ENCODE peak calls at places on chromosome 17, in six cellular contexts. D is NCI-H748 treated with DMSO at 0.1 percent for 48 hours, A is MV-4-11, C is midbrain, Y is NCI-H524, I is EH. J is an unnamed sample.

GRCh38 chr17:79420318-79421243 is 190.3 kb downstream of the RBFOX3 start:
- DNase-seq in D (no peak), A (no peak), C (no peak), Y (no peak), I (peak; percentile 21), J (no peak)

GRCh38 chr17:58693208-58693607 is 806 bp downstream of the RAD51C start:
- DNase-seq in D (no peak), A (no peak), C (no peak), Y (no peak), I (no peak), J (no peak)

GRCh38 chr17:50168319-50168718 is 2.5 kb downstream of the SGCA start:
- DNase-seq in D (no peak), A (no peak), C (no peak), Y (no peak), I (no peak), J (no peak)

GRCh38 chr17:12415031-12415430 is 250.7 kb upstream of the MYOCD start:
- DNase-seq in D (no peak), A (no peak), C (no peak), Y (no peak), I (peak; percentile 89), J (no peak)

GRCh38 chr17:7186241-7186640 is 7.1 kb upstream of the ASGR1 start:
- DNase-seq in D (no peak), A (peak; percentile 26), C (no peak), Y (no peak), I (no peak), J (no peak)

GRCh38 chr17:28727727-28728363 is 743 bp upstream of the NEK8 start:
- DNase-seq in D (peak; percentile 72), A (peak; percentile 45), C (peak; percentile 42), Y (peak; percentile 96), I (peak; percentile 54), J (no peak)

GRCh38 chr17:27158390-27158789 is 135.5 kb upstream of the WSB1 start:
- DNase-seq in D (no peak), A (no peak), C (no peak), Y (no peak), I (no peak), J (no peak)

GRCh38 chr17:43900183-43900857 is 7.0 kb downstream of the MPP2 start:
- DNase-seq in D (peak; percentile 65), A (peak; percentile 81), C (peak; percentile 89), Y (peak; percentile 95), I (peak; percentile 87), J (no peak)

GRCh38 chr17:5921919-5922318 is 148.3 kb upstream of the WSCD1 start:
- DNase-seq in D (no peak), A (no peak), C (no peak), Y (no peak), I (peak; percentile 19), J (no peak)

GRCh38 chr17:61490540-61490975 is 38.3 kb downstream of the TBX4 start:
- DNase-seq in D (no peak), A (peak; percentile 15), C (no peak), Y (no peak), I (peak; percentile 93), J (no peak)

GRCh38 chr17:9021158-9021984 is at the start of gene NTN1:
- DNase-seq in D (peak; percentile 37), A (no peak), C (peak; percentile 40), Y (peak; percentile 22), I (peak; percentile 21), J (no peak)

GRCh38 chr17:29583324-29584248 is 5.9 kb downstream of the GIT1 start:
- DNase-seq in D (no peak), A (no peak), C (no peak), Y (peak; percentile 69), I (no peak), J (no peak)

GRCh38 chr17:34760931-34761500 is 181.6 kb downstream of the TMEM132E start:
- DNase-seq in D (no peak), A (no peak), C (no peak), Y (peak; percentile 70), I (no peak), J (no peak)

GRCh38 chr17:54945671-54946070 is 22.8 kb downstream of the COX11 start:
- DNase-seq in D (no peak), A (no peak), C (no peak), Y (no peak), I (no peak), J (no peak)

GRCh38 chr17:65222216-65222738 is 85.1 kb downstream of the RGS9 start:
- DNase-seq in D (no peak), A (no peak), C (no peak), Y (no peak), I (peak; percentile 53), J (no peak)

GRCh38 chr17:29789186-29790170 is 140.6 kb downstream of the SSH2 start:
- DNase-seq in D (no peak), A (peak; percentile 66), C (no peak), Y (no peak), I (peak; percentile 33), J (no peak)

GRCh38 chr17:2749784-2750181 is 331 bp upstream of the CCDC92B start:
- DNase-seq in D (peak; percentile 54), A (peak; percentile 54), C (peak; percentile 72), Y (peak; percentile 56), I (peak; percentile 74), J (no peak)

GRCh38 chr17:77887464-77888241 is 70.8 kb upstream of the TNRC6C start:
- DNase-seq in D (peak; percentile 48), A (peak; percentile 15), C (peak; percentile 62), Y (peak; percentile 92), I (peak; percentile 82), J (no peak)

GRCh38 chr17:39979021-39979660 is 1.5 kb upstream of the PSMD3 start:
- DNase-seq in D (no peak), A (no peak), C (no peak), Y (no peak), I (peak; percentile 93), J (no peak)

GRCh38 chr17:35575759-35576158 is 2.6 kb downstream of the PEX12 start:
- DNase-seq in D (no peak), A (no peak), C (no peak), Y (no peak), I (no peak), J (no peak)

GRCh38 chr17:75823257-75824041 is 20.8 kb downstream of the UNC13D start:
- DNase-seq in D (no peak), A (no peak), C (no peak), Y (no peak), I (no peak), J (no peak)

GRCh38 chr17:57009737-57010445 is 32.0 kb downstream of the SCPEP1 start:
- DNase-seq in D (peak; percentile 43), A (peak; percentile 65), C (peak; percentile 43), Y (peak; percentile 93), I (peak; percentile 48), J (peak; percentile 8)

GRCh38 chr17:66466933-66467367 is 164.5 kb downstream of the PRKCA start:
- DNase-seq in D (no peak), A (peak; percentile 83), C (no peak), Y (no peak), I (peak; percentile 99), J (no peak)

GRCh38 chr17:229945-230235 is 48.4 kb upstream of the DOC2B start:
- DNase-seq in D (no peak), A (no peak), C (no peak), Y (no peak), I (no peak), J (no peak)

GRCh38 chr17:61799812-61800484 is 63.4 kb downstream of the BRIP1 start:
- DNase-seq in D (no peak), A (peak; percentile 79), C (no peak), Y (no peak), I (no peak), J (no peak)

GRCh38 chr17:31415004-31415454 is 23.6 kb downstream of the RAB11FIP4 start:
- DNase-seq in D (no peak), A (peak; percentile 84), C (no peak), Y (no peak), I (no peak), J (no peak)

GRCh38 chr17:65514082-65514481 is 47.4 kb downstream of the AXIN2 start:
- DNase-seq in D (no peak), A (peak; percentile 62), C (no peak), Y (no peak), I (peak; percentile 77), J (no peak)

GRCh38 chr17:63950940-63951907 is 19.1 kb upstream of the CD79B start:
- DNase-seq in D (no peak), A (no peak), C (no peak), Y (peak; percentile 16), I (no peak), J (no peak)

GRCh38 chr17:38742431-38743308 is 5.5 kb downstream of the PCGF2 start:
- DNase-seq in D (no peak), A (peak; percentile 17), C (no peak), Y (peak; percentile 98), I (peak; percentile 81), J (peak; percentile 53)

GRCh38 chr17:1590031-1590746 is 27.6 kb upstream of the PITPNA start:
- DNase-seq in D (no peak), A (peak; percentile 55), C (peak; percentile 10), Y (no peak), I (peak; percentile 89), J (no peak)

GRCh38 chr17:13114601-13115024 is 96.8 kb upstream of the ELAC2 start:
- DNase-seq in D (peak; percentile 51), A (no peak), C (peak; percentile 2), Y (peak; percentile 10), I (peak; percentile 63), J (no peak)

GRCh38 chr17:409848-410673 is 57.5 kb upstream of the RPH3AL start:
- DNase-seq in D (peak; percentile 100), A (peak; percentile 99), C (peak; percentile 96), Y (peak; percentile 99), I (peak; percentile 100), J (peak; percentile 91)

GRCh38 chr17:80781188-80781577 is 210.5 kb upstream of the CHMP6 start:
- DNase-seq in D (no peak), A (peak; percentile 61), C (no peak), Y (no peak), I (no peak), J (no peak)

GRCh38 chr17:67139784-67140665 is 95.7 kb downstream of the CACNG1 start:
- DNase-seq in D (no peak), A (peak; percentile 40), C (peak; percentile 3), Y (no peak), I (peak; percentile 59), J (no peak)

J was measured in SK-N-MC.